ENCODE peak calls at places on chromosomes 2 and 18, in five cellular contexts. V is K562, G is HepG2, J is GM12878, Q is H1. H is an unnamed sample.

GRCh38 chr18:61581578-61582204 is 248.5 kb downstream of the CDH20 start:
- DNase-seq in Q (peak), J (no peak), V (peak), G (peak), H (peak)

GRCh38 chr2:14517731-14518130 is 114.8 kb upstream of the LRATD1 start:
- DNase-seq in Q (no peak), J (no peak), G (no peak), V (no peak), H (no peak)

GRCh38 chr2:156464106-156464505 is 27.9 kb downstream of the GPD2 start:
- DNase-seq in V (no peak), G (no peak), J (no peak), Q (no peak), H (no peak)

GRCh38 chr2:12169060-12169406 is 422.6 kb downstream of the LPIN1 start:
- DNase-seq in J (no peak), G (no peak), V (peak), Q (no peak), H (no peak)

GRCh38 chr2:11744631-11745394 is 1.6 kb upstream of the LPIN1 start:
- DNase-seq in G (peak), V (peak), Q (no peak), J (no peak), H (peak)

GRCh38 chr2:205683179-205683978 is 1.1 kb downstream of the NRP2 start:
- DNase-seq in V (no peak), J (no peak), G (no peak), Q (no peak), H (no peak)

GRCh38 chr18:12021596-12021995 is 40.3 kb downstream of the IMPA2 start:
- DNase-seq in G (no peak), J (no peak), V (no peak), Q (no peak), H (no peak)

GRCh38 chr2:204205548-204205947 is 269.0 kb downstream of the ICOS start:
- DNase-seq in J (no peak), G (no peak), Q (peak), V (no peak), H (peak)

GRCh38 chr2:106852103-106852502 is 33.9 kb downstream of the ST6GAL2 start:
- DNase-seq in Q (peak), V (no peak), J (no peak), G (no peak), H (peak)

GRCh38 chr18:46559296-46559695 is 97.7 kb downstream of the LOXHD1 start:
- DNase-seq in J (no peak), V (no peak), Q (no peak), G (no peak), H (no peak)

GRCh38 chr2:166468124-166469024 is 25.7 kb downstream of the SCN7A start:
- DNase-seq in J (no peak), Q (no peak), G (no peak), V (no peak), H (no peak)

GRCh38 chr2:238688197-238689153 is 159.4 kb upstream of the TWIST2 start:
- DNase-seq in J (no peak), Q (no peak), V (no peak), G (no peak), H (no peak)

GRCh38 chr2:101463885-101464653 is 10.8 kb downstream of the RFX8 start:
- DNase-seq in V (no peak), G (no peak), J (no peak), Q (no peak), H (no peak)

GRCh38 chr2:38835015-38835601 is 40.6 kb downstream of the DHX57 start:
- DNase-seq in J (no peak), Q (no peak), V (peak), G (peak), H (peak)

GRCh38 chr2:151043484-151043883 is 218.2 kb downstream of the RBM43 start:
- DNase-seq in J (no peak), G (no peak), Q (no peak), V (no peak), H (peak)

GRCh38 chr2:70115646-70116442 is 28.6 kb downstream of the PCBP1 start:
- DNase-seq in V (peak), G (no peak), Q (no peak), J (no peak), H (no peak)

DNA sequence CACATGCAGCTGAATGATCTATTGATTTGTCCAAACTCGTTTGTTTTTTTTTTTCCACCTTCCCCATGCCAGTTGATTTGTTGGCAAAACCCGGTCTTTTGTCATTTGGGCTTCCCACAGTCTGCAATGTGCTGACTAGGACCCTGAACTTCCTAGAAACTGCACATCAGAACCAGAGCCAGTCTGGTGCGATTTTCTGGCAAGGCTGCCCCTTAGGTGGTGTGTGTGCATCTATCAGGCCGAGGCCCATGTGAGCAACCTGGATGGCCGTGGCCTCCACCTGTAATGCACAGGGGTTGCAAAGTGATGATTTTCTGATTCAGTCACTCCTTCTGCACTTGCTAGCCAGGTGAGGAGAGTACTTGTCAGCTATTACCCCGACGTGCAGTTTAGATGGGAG is 47.8 kb downstream of the NCK2 start:
- DNase-seq in G (no peak), Q (no peak), J (no peak), V (no peak), H (no peak)
- TF ChIP-seq POLR2AphosphoS5 in G (no peak), Q (no peak), J (no peak), V (no peak), H (no peak)

GRCh38 chr2:239947361-239948045 is 77.6 kb downstream of the NDUFA10 start:
- DNase-seq in J (no peak), Q (no peak), V (no peak), G (no peak), H (no peak)
- TF ChIP-seq CREB1 in J (no peak), Q (no peak), V (no peak), G (no peak), H (no peak)

GRCh38 chr2:33476100-33476792 is at the start of gene RASGRP3:
- DNase-seq in V (peak), G (peak), Q (peak), J (no peak), H (peak)

GRCh38 chr2:33477473-33478468 is 1.3 kb downstream of the RASGRP3 start:
- DNase-seq in V (peak), G (no peak), Q (no peak), J (no peak), H (no peak)

GRCh38 chr2:33476793-33477190 is 343 bp downstream of the RASGRP3 start:
- DNase-seq in J (no peak), Q (no peak), V (no peak), G (no peak), H (no peak)

GRCh38 chr2:33482518-33482917 is 6.1 kb downstream of the RASGRP3 start:
- DNase-seq in G (no peak), V (no peak), Q (no peak), J (no peak), H (no peak)

DNA sequence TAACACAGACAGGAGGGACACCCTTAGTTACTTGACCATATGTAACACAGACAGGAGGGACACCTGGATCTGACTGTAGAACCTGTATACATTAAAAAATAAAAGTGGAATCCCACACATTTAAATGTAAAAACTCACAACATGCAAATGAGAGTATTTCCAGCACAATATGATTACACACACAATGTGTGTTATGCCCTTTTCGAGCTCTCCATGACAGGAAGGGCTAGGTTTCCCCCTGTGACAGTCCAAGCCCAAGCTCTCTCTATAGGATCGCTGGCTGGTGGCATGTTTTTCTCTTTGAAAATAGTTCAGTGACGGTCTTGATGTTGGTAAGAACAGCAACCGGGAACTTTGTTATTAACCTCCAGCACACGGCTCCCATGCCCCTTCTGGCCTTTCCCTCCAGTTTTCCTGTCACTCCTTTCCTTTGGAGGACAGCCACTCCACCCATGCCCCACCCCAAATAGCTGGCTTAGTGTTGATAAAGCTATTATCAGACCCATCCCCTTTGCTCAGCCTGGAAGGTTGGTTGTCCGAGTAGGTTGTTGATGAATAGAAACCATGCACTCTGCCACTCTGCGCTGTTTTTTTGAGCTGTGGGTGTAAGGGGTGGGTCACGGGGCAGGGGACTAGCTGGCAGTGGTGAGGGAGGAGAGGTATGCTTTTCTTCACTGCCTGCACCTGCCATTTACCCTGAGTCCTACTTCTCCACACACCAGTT is 2.7 kb downstream of the RASGRP3 start:
- DNase-seq in V (peak), Q (no peak), G (no peak), J (no peak), H (no peak)
- H3K4me3 ChIP-seq in V (no peak), Q (no peak), G (no peak), J (peak), H (no peak)

GRCh38 chr2:233105930-233106329 is 45.8 kb downstream of the INPP5D start:
- DNase-seq in Q (no peak), V (no peak), J (no peak), G (no peak), H (no peak)

GRCh38 chr2:233107011-233107410 is 46.9 kb downstream of the INPP5D start:
- DNase-seq in V (no peak), J (no peak), Q (no peak), G (no peak), H (no peak)

GRCh38 chr2:233108611-233109490 is 48.7 kb downstream of the INPP5D start:
- DNase-seq in J (no peak), G (no peak), Q (no peak), V (no peak), H (no peak)

GRCh38 chr2:233105156-233105895 is 45.2 kb downstream of the INPP5D start:
- DNase-seq in G (no peak), J (no peak), V (no peak), Q (no peak), H (no peak)

DNA sequence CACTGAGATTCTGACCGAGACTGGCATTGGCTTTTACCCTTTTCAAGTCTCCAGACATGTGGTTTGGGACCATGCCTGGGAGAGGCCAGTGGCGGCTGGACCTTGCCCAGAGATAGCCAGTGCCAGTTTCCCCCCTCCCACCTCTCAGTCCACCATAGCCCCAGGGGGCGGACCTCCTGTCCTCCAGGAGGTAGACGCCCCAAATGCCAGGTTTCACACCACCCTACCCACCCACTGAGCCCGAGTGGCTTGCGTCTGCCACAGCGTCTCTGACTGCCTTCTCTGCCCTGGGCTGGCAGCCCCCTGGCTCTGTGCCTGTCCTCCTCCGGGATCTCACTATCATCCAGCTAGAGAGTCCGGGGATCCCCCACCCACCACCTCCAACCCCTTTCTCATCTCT is 47.8 kb downstream of the INPP5D start:
- DNase-seq in V (no peak), Q (no peak), J (no peak), G (no peak), H (no peak)
- TF ChIP-seq POLR2AphosphoS5 in V (no peak), Q (no peak), J (no peak), G (no peak), H (no peak)

H was measured in GM23338.